ENCODE peak calls at places on chromosomes 1 and 21, in seven cellular contexts. X, J, W, V, C, D and Q are unnamed samples. For H3K27me3, the result is how much of the 10 kb centered on the place peaks cover.

GRCh38 chr1:235069577-235070563 is 58.8 kb downstream of the TOMM20 start:
- DNase-seq in X (no peak), J (no peak), W (no peak), V (peak), C (no peak), D (no peak), Q (no peak)

GRCh38 chr1:229271448-229272120 is 673 bp downstream of the RAB4A start:
- DNase-seq in X (no peak), J (peak), W (no peak), V (no peak), C (peak), D (no peak), Q (no peak)

GRCh38 chr21:26715878-26716506 is 129.2 kb downstream of the ADAMTS1 start:
- DNase-seq in X (peak), J (peak), W (peak), V (peak), C (peak), D (peak), Q (peak)

GRCh38 chr1:65687435-65688214 is 105.1 kb upstream of the PDE4B start:
- DNase-seq in X (peak), J (peak), W (peak), V (peak), C (peak), D (peak), Q (peak)

GRCh38 chr1:25773441-25774125 is 26.4 kb upstream of the SELENON start:
- DNase-seq in X (no peak), J (peak), W (no peak), V (no peak), C (no peak), D (no peak), Q (no peak)

GRCh38 chr1:55986003-55986402 is 593.4 kb downstream of the PLPP3 start:
- DNase-seq in X (no peak), J (no peak), W (no peak), V (no peak), C (no peak), D (no peak), Q (no peak)

GRCh38 chr1:151167116-151167515 is 1.2 kb downstream of the SCNM1 start:
- DNase-seq in X (no peak), J (no peak), W (no peak), V (no peak), C (no peak), D (no peak), Q (no peak)

GRCh38 chr1:26378088-26378878 is 5.7 kb upstream of the ZNF683 start:
- DNase-seq in X (no peak), J (peak), W (peak), V (peak), C (no peak), D (no peak), Q (no peak)

GRCh38 chr1:87077959-87078673 is 163.7 kb downstream of the HS2ST1 start:
- DNase-seq in X (no peak), J (no peak), W (no peak), V (no peak), C (no peak), D (no peak), Q (no peak)

GRCh38 chr1:44294588-44295007 is 60.5 kb downstream of the ERI3 start:
- DNase-seq in X (no peak), J (peak), W (peak), V (peak), C (no peak), D (peak), Q (peak)

GRCh38 chr1:108880850-108881249 is 4.1 kb downstream of the GPSM2 start:
- DNase-seq in X (no peak), J (no peak), W (no peak), V (no peak), C (no peak), D (no peak), Q (no peak)

GRCh38 chr1:147264158-147264768 is 21.8 kb downstream of the CHD1L start:
- DNase-seq in X (no peak), J (no peak), W (no peak), V (peak), C (no peak), D (no peak), Q (no peak)

GRCh38 chr1:109628540-109629321 is 9.1 kb downstream of the AMPD2 start:
- DNase-seq in X (no peak), J (peak), W (no peak), V (peak), C (no peak), D (no peak), Q (peak)

GRCh38 chr1:70415882-70416281 is 4.8 kb downstream of the CTH start:
- DNase-seq in X (no peak), J (no peak), W (no peak), V (no peak), C (no peak), D (no peak), Q (no peak)

GRCh38 chr21:44399151-44399954 is 45.9 kb downstream of the TRPM2 start:
- DNase-seq in X (no peak), J (no peak), W (no peak), V (no peak), C (no peak), D (peak), Q (no peak)

GRCh38 chr1:213564215-213564659 is 423.5 kb upstream of the PROX1 start:
- DNase-seq in X (peak), J (peak), W (no peak), V (no peak), C (peak), D (no peak), Q (peak)

GRCh38 chr1:37246631-37247030 is 212.3 kb upstream of the GRIK3 start:
- DNase-seq in X (no peak), J (no peak), W (no peak), V (no peak), C (no peak), D (no peak), Q (peak)

GRCh38 chr1:75203415-75204277 is 69.5 kb downstream of the LHX8 start:
- DNase-seq in X (peak), J (peak), W (peak), V (peak), C (peak), D (no peak), Q (peak)

GRCh38 chr1:79373481-79374132 is 367.1 kb upstream of the ADGRL4 start:
- DNase-seq in X (no peak), J (no peak), W (no peak), V (peak), C (no peak), D (no peak), Q (no peak)

GRCh38 chr1:210446479-210446878 is 117.8 kb downstream of the HHAT start:
- DNase-seq in X (no peak), J (no peak), W (no peak), V (peak), C (peak), D (peak), Q (peak)

GRCh38 chr1:153251562-153251961 is 7.9 kb upstream of the LORICRIN start:
- DNase-seq in X (no peak), J (no peak), W (no peak), V (no peak), C (no peak), D (no peak), Q (no peak)

GRCh38 chr1:115291731-115292130 is 46.3 kb downstream of the NGF start:
- DNase-seq in X (no peak), J (no peak), W (no peak), V (peak), C (no peak), D (no peak), Q (no peak)

GRCh38 chr1:34419662-34420061 is 243.0 kb downstream of the C1orf94 start:
- DNase-seq in X (peak), J (peak), W (no peak), V (no peak), C (no peak), D (peak), Q (peak)

GRCh38 chr1:224308064-224308463 is 21.9 kb downstream of the NVL start:
- DNase-seq in X (no peak), J (no peak), W (no peak), V (no peak), C (no peak), D (no peak), Q (no peak)

GRCh38 chr1:1756661-1757421 is 21.4 kb downstream of the NADK start:
- DNase-seq in X (no peak), J (no peak), W (peak), V (no peak), C (no peak), D (no peak), Q (no peak)

GRCh38 chr1:35369922-35370671 is 101.6 kb downstream of the ZMYM4 start:
- DNase-seq in X (no peak), J (peak), W (peak), V (peak), C (no peak), D (no peak), Q (no peak)

GRCh38 chr1:112548540-112548939 is 39.8 kb downstream of the WNT2B start:
- DNase-seq in X (no peak), J (no peak), W (no peak), V (no peak), C (no peak), D (no peak), Q (no peak)

GRCh38 chr1:8078176-8078671 is 52.1 kb upstream of the ERRFI1 start:
- DNase-seq in X (no peak), J (peak), W (no peak), V (peak), C (no peak), D (no peak), Q (peak)

GRCh38 chr1:117167402-117167801 is 43.3 kb downstream of the VTCN1 start:
- DNase-seq in X (no peak), J (no peak), W (no peak), V (no peak), C (no peak), D (no peak), Q (no peak)

GRCh38 chr21:15422761-15423160 is 307.0 kb upstream of the USP25 start:
- DNase-seq in X (no peak), J (no peak), W (no peak), V (peak), C (no peak), D (no peak), Q (no peak)

GRCh38 chr1:39964552-39964951 is 9.6 kb downstream of the MFSD2A start:
- DNase-seq in X (no peak), J (no peak), W (no peak), V (no peak), C (no peak), D (no peak), Q (no peak)

GRCh38 chr1:66752000-66752592 is at the start of gene DYNLT5:
- DNase-seq in X (peak), J (peak), W (no peak), V (peak), C (peak), D (peak), Q (peak)

GRCh38 chr1:159891275-159892157 is 8.4 kb downstream of the CFAP45 start:
- DNase-seq in X (peak), J (peak), W (no peak), V (peak), C (peak), D (peak), Q (peak)

GRCh38 chr1:201113451-201114244 is 1.4 kb upstream of the CACNA1S start:
- DNase-seq in X (no peak), J (no peak), W (no peak), V (no peak), C (no peak), D (no peak), Q (no peak)
- H3K27me3 ChIP-seq in X (half or more), J (under half), W (under half), V (under half), C (under half), D (under half), Q (under half)

GRCh38 chr1:204080163-204080903 is 7.4 kb downstream of the SOX13 start:
- DNase-seq in X (peak), J (peak), W (peak), V (peak), C (peak), D (peak), Q (peak)
- H3K9ac ChIP-seq in X (peak), J (peak), W (no peak), V (peak), C (peak), D (no peak), Q (peak)

GRCh38 chr1:101239095-101240040 is 2.5 kb downstream of the S1PR1 start:
- DNase-seq in X (no peak), J (no peak), W (no peak), V (no peak), C (no peak), D (no peak), Q (no peak)

GRCh38 chr1:101237229-101237837 is 514 bp downstream of the S1PR1 start:
- DNase-seq in X (no peak), J (peak), W (no peak), V (peak), C (no peak), D (no peak), Q (peak)

GRCh38 chr1:101238041-101238515 is 1.3 kb downstream of the S1PR1 start:
- DNase-seq in X (no peak), J (no peak), W (no peak), V (no peak), C (no peak), D (no peak), Q (peak)

GRCh38 chr1:101240041-101240430 is 3.2 kb downstream of the S1PR1 start:
- DNase-seq in X (no peak), J (no peak), W (no peak), V (no peak), C (no peak), D (no peak), Q (no peak)

DNA sequence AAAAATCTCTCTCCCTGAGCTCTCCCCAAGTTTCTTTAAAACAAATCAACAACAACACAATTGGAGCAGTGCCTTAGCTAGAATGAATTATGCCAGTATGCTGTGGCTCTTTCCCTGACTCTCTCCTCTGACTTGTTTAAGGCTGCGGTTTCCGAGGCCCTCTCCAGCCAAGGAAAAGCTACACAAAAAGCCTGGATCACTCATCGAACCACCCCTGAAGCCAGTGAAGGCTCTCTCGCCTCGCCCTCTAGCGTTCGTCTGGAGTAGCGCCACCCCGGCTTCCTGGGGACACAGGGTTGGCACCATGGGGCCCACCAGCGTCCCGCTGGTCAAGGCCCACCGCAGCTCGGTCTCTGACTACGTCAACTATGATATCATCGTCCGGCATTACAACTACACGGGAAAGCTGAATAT is 1.9 kb downstream of the S1PR1 start:
- DNase-seq in X (peak), J (peak), W (peak), V (peak), C (peak), D (peak), Q (peak)
- H3K27me3 ChIP-seq in X (under half), J (under half), W (under half), V (under half), C (under half), D (under half), Q (under half)

GRCh38 chr1:4256351-4256750 is 356.3 kb upstream of the C1orf174 start:
- DNase-seq in X (no peak), J (no peak), W (no peak), V (no peak), C (no peak), D (no peak), Q (no peak)
- H3K9ac ChIP-seq in X (no peak), J (no peak), W (no peak), V (no peak), C (no peak), D (no peak), Q (no peak)

DNA sequence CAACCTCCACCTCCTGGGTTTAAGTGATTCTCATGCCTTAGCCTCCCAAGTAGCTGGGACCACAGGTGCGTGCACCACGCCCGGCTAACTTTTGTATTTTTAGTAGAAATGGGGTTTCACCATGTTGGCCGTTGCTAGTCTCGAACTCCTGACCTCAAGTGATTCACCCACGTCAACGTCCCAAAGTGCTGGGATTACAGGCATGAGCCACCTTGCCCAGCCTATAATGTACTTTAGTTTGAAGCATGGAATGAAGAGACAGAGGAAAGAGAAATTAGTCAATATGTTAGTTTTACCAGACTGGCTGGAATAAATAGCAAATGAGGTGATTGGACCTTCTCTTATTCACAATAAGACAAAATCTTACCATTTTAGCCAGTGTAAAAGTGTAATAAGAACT is 89.0 kb downstream of the GTF2B start:
- DNase-seq in X (no peak), J (no peak), W (no peak), V (peak), C (no peak), D (no peak), Q (no peak)
- H3K27me3 ChIP-seq in X (under half), J (under half), W (under half), V (under half), C (under half), D (under half), Q (under half)

GRCh38 chr21:17577701-17578100 is 35.0 kb downstream of the BTG3 start:
- DNase-seq in X (no peak), J (no peak), W (no peak), V (no peak), C (no peak), D (no peak), Q (no peak)
- H3K9ac ChIP-seq in X (no peak), J (no peak), W (no peak), V (no peak), C (no peak), D (no peak), Q (no peak)